ENCODE peak calls at places on chromosome 3, in seven cellular contexts. K, D, N, S, E, T and Z are unnamed samples.

GRCh38 chr3:15636028-15636709 is 34.6 kb downstream of the BTD start:
- DNase-seq in S (peak), E (no peak), K (no peak), T (no peak), N (peak), D (no peak), Z (no peak)

GRCh38 chr3:102530443-102531195 is 95.8 kb downstream of the ZPLD1 start:
- DNase-seq in N (peak), T (no peak), D (no peak), K (no peak), S (no peak), E (no peak), Z (no peak)

GRCh38 chr3:181791380-181791779 is 79.7 kb downstream of the SOX2 start:
- DNase-seq in T (no peak), K (no peak), N (no peak), E (no peak), D (no peak), S (no peak), Z (no peak)

GRCh38 chr3:76554717-76555116 is 485.2 kb upstream of the ROBO2 start:
- DNase-seq in N (no peak), T (no peak), S (peak), D (no peak), K (no peak), E (no peak), Z (no peak)

GRCh38 chr3:184562875-184563568 is 1.4 kb downstream of the EPHB3 start:
- DNase-seq in S (no peak), T (no peak), E (no peak), D (peak), N (no peak), K (no peak), Z (no peak)

GRCh38 chr3:79297242-79297641 is 470.6 kb downstream of the ROBO1 start:
- DNase-seq in T (no peak), D (peak), S (peak), E (no peak), N (peak), K (no peak), Z (no peak)

GRCh38 chr3:171770689-171771620 is 39.3 kb downstream of the PLD1 start:
- DNase-seq in E (no peak), K (no peak), T (no peak), S (peak), D (peak), N (peak), Z (no peak)

GRCh38 chr3:189517981-189518380 is 113.2 kb upstream of the TP63 start:
- DNase-seq in K (no peak), N (no peak), T (no peak), E (no peak), D (no peak), S (no peak), Z (no peak)

GRCh38 chr3:134974621-134975020 is 179.6 kb downstream of the EPHB1 start:
- DNase-seq in K (no peak), N (no peak), D (no peak), S (no peak), E (no peak), T (no peak), Z (no peak)

GRCh38 chr3:189508784-189509489 is 122.3 kb upstream of the TP63 start:
- DNase-seq in K (no peak), D (no peak), E (no peak), S (no peak), T (no peak), N (no peak), Z (no peak)

GRCh38 chr3:195895078-195895899 is 13.1 kb downstream of the TNK2 start:
- DNase-seq in D (peak), S (no peak), K (no peak), E (peak), T (peak), N (no peak), Z (no peak)

GRCh38 chr3:24686764-24687163 is 192.1 kb upstream of the THRB start:
- DNase-seq in S (no peak), K (no peak), D (no peak), T (no peak), N (no peak), E (no peak), Z (no peak)

GRCh38 chr3:72487946-72488735 is 360.1 kb downstream of the SHQ1 start:
- DNase-seq in D (no peak), E (no peak), N (no peak), S (no peak), K (no peak), T (no peak), Z (no peak)

GRCh38 chr3:171451915-171452707 is 8.1 kb downstream of the TNIK start:
- DNase-seq in E (no peak), T (no peak), K (no peak), N (no peak), S (no peak), D (no peak), Z (no peak)

GRCh38 chr3:124877617-124878016 is 9.5 kb downstream of the ITGB5 start:
- DNase-seq in N (no peak), D (no peak), T (no peak), K (no peak), E (no peak), S (no peak), Z (no peak)

GRCh38 chr3:127774647-127775046 is 47.7 kb downstream of the MGLL start:
- DNase-seq in K (no peak), N (no peak), S (no peak), E (no peak), T (no peak), D (no peak), Z (no peak)

GRCh38 chr3:188780188-188781147 is 391.3 kb upstream of the TPRG1 start:
- DNase-seq in D (no peak), T (peak), K (no peak), N (peak), S (no peak), E (no peak), Z (no peak)

GRCh38 chr3:39407259-39407629 is 724 bp downstream of the RPSA start:
- DNase-seq in K (no peak), E (no peak), N (no peak), T (no peak), S (no peak), D (no peak), Z (no peak)

GRCh38 chr3:63588897-63589296 is 63.6 kb upstream of the SNTN start:
- DNase-seq in D (no peak), K (no peak), T (no peak), N (no peak), S (no peak), E (no peak), Z (no peak)

GRCh38 chr3:44885618-44886017 is 11.2 kb downstream of the TGM4 start:
- DNase-seq in K (no peak), E (no peak), D (no peak), S (peak), T (no peak), N (peak), Z (no peak)

GRCh38 chr3:171821061-171821460 is 10.8 kb upstream of the PLD1 start:
- DNase-seq in T (no peak), S (no peak), K (no peak), D (no peak), N (no peak), E (no peak), Z (no peak)

GRCh38 chr3:150227839-150228238 is 180.3 kb upstream of the TSC22D2 start:
- DNase-seq in S (no peak), T (no peak), E (no peak), K (no peak), D (peak), N (no peak), Z (no peak)

GRCh38 chr3:106007512-106007911 is 138.7 kb upstream of the CBLB start:
- DNase-seq in S (no peak), D (no peak), T (no peak), E (no peak), K (no peak), N (no peak), Z (no peak)

GRCh38 chr3:53850895-53851294 is 4.5 kb downstream of the IL17RB start:
- DNase-seq in D (peak), E (no peak), K (no peak), T (no peak), N (no peak), S (no peak), Z (no peak)

GRCh38 chr3:110650752-110651151 is 420.9 kb upstream of the NECTIN3 start:
- DNase-seq in K (no peak), D (no peak), T (no peak), N (no peak), S (no peak), E (no peak), Z (no peak)

GRCh38 chr3:102123590-102124190 is 274.4 kb downstream of the NFKBIZ start:
- DNase-seq in T (no peak), S (no peak), E (no peak), K (no peak), N (peak), D (no peak), Z (no peak)

GRCh38 chr3:78858165-78858564 is 909.6 kb downstream of the ROBO1 start:
- DNase-seq in N (no peak), T (no peak), K (no peak), D (no peak), S (no peak), E (no peak), Z (no peak)

GRCh38 chr3:57112206-57112605 is 51.7 kb downstream of the SPATA12 start:
- DNase-seq in E (no peak), K (no peak), N (no peak), D (peak), T (no peak), S (no peak), Z (no peak)

GRCh38 chr3:41898631-41899030 is 63.3 kb downstream of the ULK4 start:
- DNase-seq in E (no peak), T (no peak), K (no peak), N (no peak), S (no peak), D (no peak), Z (no peak)

GRCh38 chr3:41888368-41889076 is 73.4 kb downstream of the ULK4 start:
- DNase-seq in N (no peak), S (no peak), T (no peak), K (no peak), E (no peak), D (peak), Z (no peak)

DNA sequence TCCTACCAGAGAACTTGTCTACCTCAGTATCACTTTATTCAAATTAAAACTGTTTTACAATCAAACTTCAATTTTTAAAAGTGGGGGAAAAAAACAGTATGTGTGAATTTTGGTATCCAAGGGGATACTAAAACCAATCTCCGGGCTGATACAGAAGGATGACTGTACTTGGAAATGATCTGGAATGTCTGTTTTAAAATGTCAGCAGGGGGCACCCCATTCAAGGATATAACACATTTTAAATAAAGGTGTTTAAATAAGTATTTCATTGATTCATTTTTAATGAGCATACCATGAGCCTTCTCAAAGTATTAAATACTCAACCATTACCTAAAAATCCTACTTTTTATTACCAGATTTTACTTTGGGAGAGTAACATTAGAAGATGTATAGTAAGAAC is 67.9 kb downstream of the ULK4 start:
- DNase-seq in T (no peak), S (peak), E (no peak), D (peak), N (peak), K (no peak), Z (no peak)
- TF ChIP-seq CTCF in T (peak), S (peak), E (peak), D (peak), N (peak), K (peak), Z (peak)

GRCh38 chr3:114333923-114334240 is 40.1 kb downstream of the TIGIT start:
- DNase-seq in E (no peak), D (no peak), N (no peak), K (no peak), S (no peak), T (no peak), Z (no peak)

GRCh38 chr3:114333180-114333922 is 39.5 kb downstream of the TIGIT start:
- DNase-seq in S (no peak), N (no peak), T (no peak), K (no peak), E (no peak), D (no peak), Z (no peak)

GRCh38 chr3:114338651-114339357 is 45.0 kb downstream of the TIGIT start:
- DNase-seq in T (no peak), E (no peak), N (no peak), K (no peak), S (no peak), D (no peak), Z (no peak)

GRCh38 chr3:114336857-114337256 is 43.0 kb downstream of the TIGIT start:
- DNase-seq in T (no peak), D (no peak), K (no peak), S (no peak), N (no peak), E (no peak), Z (no peak)

GRCh38 chr3:114336122-114336697 is 42.4 kb downstream of the TIGIT start:
- DNase-seq in T (no peak), D (no peak), N (no peak), K (no peak), E (no peak), S (no peak), Z (no peak)
- TF ChIP-seq CTCF in T (peak), D (peak), N (peak), K (peak), E (peak), S (peak), Z (peak)

DNA sequence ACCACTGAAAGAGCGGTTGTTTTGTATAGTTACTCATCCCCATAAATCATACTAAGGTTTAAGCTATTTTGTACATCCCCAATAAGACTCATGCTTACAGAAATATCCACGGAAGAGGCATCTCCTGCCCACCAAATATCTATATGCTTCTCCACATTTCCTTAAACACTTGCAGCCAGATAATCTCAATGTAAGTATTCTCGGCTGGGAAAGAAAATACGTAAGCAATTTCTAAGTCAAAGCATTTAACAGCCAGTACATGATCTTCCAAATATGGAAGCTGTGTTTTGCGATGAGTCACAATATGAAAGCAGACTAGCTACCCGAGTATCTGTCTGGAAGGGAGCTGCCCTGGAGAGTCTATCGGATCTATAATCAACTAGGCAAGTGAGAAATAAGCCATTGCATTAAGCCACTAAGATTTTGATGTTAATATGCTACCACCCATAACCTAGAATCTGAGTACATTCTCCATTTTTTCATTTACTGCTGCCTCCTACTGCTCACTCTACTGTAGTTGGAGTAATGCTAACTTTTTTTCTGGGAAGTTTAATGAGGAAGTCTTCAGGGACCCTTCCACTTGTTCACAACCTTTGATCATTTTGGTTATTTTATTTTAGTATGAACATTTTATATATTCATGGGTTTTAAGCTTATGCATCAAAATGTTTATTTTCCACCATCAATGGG is 26.9 kb upstream of the ZMAT3 start:
- DNase-seq in T (no peak), S (no peak), N (no peak), E (no peak), K (no peak), D (no peak), Z (no peak)
- TF ChIP-seq CTCF in T (no peak), S (no peak), N (no peak), E (no peak), K (no peak), D (peak), Z (peak)

GRCh38 chr3:60948488-60948887 is 302.8 kb downstream of the FHIT start:
- DNase-seq in S (no peak), E (no peak), D (no peak), N (no peak), K (no peak), T (no peak), Z (no peak)
- TF ChIP-seq CTCF in S (peak), E (no peak), D (no peak), N (no peak), K (no peak), T (no peak), Z (peak)

DNA sequence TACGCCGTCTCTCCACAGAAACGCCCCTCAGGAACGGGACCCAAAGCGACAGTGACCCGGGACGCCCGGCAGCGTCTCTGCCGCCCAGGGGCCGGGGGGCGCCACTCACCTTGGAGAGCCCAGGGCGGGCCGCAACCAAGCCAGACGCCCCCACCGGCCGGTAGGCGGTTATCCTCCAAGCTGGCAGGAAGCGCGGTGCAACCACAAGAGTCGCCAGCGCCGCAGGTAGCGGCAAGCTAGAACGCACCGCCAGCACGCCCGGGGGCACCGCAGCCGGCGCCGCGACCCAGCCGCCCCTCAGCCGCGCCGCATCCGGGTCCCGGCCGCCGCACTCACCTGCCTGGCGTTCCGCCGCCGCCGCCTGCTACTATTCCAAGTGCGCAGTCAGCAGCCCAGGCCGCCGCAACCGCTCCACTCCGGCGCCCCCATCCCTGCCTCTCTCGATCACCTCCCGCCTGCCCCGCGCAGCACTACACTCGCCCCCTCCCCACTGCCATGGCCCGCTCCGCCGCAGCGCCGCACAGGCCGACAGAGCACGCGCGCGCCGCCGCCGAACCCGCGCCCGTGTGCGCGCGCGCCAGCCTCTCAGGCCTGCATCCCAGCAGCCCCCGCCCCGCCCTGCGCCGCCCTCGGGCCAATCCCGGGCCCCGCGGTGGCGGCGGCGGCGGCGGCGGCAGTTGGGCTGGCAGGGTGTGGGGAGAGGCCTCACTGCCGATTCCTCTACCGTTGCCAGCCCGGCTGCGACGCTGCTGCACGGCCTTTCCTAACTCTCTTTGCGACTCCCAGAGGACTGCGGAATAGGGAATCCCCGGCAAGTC is at the start of gene PIK3CB:
- DNase-seq in N (peak), K (peak), T (peak), S (no peak), E (peak), D (peak), Z (peak)
- TF ChIP-seq CTCF in N (peak), K (peak), T (peak), S (peak), E (peak), D (peak), Z (peak)